ENCODE peak calls at places on chromosome 13, in nine cellular contexts. M is AG04450; I is progenitor cell of endocrine pancreas; P is right atrium auricular region; O is brain microvascular endothelial cell; N is nephron progenitor cell; D is CD4-positive, alpha-beta T cell; J is BJ; L is neural crest cell. Z is an unnamed sample.

GRCh38 chr13:54449922-54450321 is 1421.3 kb downstream of the OLFM4 start:
- DNase-seq in O (no peak), L (no peak), M (no peak), I (no peak), N (no peak), D (no peak), P (no peak), J (no peak), Z (no peak)

GRCh38 chr13:21849323-21849722 is 178.4 kb downstream of the FGF9 start:
- DNase-seq in N (peak; percentile 6), L (no peak), I (no peak), M (no peak), P (no peak), D (no peak), J (no peak), O (no peak), Z (no peak)

GRCh38 chr13:113589251-113589960 is 4.9 kb downstream of the TFDP1 start:
- DNase-seq in J (no peak), P (peak; percentile 57), M (no peak), D (no peak), I (no peak), N (no peak), L (no peak), O (no peak), Z (no peak)

GRCh38 chr13:75316427-75316826 is 165.5 kb downstream of the TBC1D4 start:
- DNase-seq in M (no peak), O (no peak), D (no peak), L (no peak), P (no peak), I (no peak), J (no peak), N (no peak), Z (no peak)

GRCh38 chr13:76711515-76712182 is 174.6 kb downstream of the KCTD12 start:
- DNase-seq in M (peak; percentile 81), D (no peak), P (peak; percentile 68), I (no peak), N (no peak), O (peak; percentile 77), L (no peak), J (peak; percentile 91), Z (no peak)

GRCh38 chr13:21445759-21446158 is 13.3 kb downstream of the ZDHHC20 start:
- DNase-seq in P (no peak), M (no peak), I (no peak), N (no peak), J (no peak), L (no peak), D (no peak), O (no peak), Z (no peak)

GRCh38 chr13:106887686-106888085 is 319.7 kb upstream of the ARGLU1 start:
- DNase-seq in J (no peak), P (no peak), O (no peak), I (no peak), M (no peak), L (no peak), N (no peak), D (no peak), Z (no peak)

GRCh38 chr13:60727140-60727539 is 330.1 kb downstream of the TDRD3 start:
- DNase-seq in D (no peak), L (no peak), J (no peak), N (no peak), P (no peak), M (no peak), I (no peak), O (no peak), Z (no peak)

GRCh38 chr13:113592571-113592970 is 8.0 kb downstream of the TFDP1 start:
- DNase-seq in P (no peak), L (no peak), D (no peak), O (no peak), N (no peak), I (no peak), M (no peak), J (no peak), Z (no peak)

GRCh38 chr13:81770868-81771505 is 1430.1 kb upstream of the SPRY2 start:
- DNase-seq in P (no peak), I (no peak), D (no peak), O (no peak), M (no peak), J (no peak), N (no peak), L (no peak), Z (no peak)

GRCh38 chr13:50340146-50340545 is 324.9 kb downstream of the KCNRG start:
- DNase-seq in O (no peak), M (no peak), J (no peak), I (no peak), D (no peak), L (no peak), N (no peak), P (no peak), Z (no peak)

DNA sequence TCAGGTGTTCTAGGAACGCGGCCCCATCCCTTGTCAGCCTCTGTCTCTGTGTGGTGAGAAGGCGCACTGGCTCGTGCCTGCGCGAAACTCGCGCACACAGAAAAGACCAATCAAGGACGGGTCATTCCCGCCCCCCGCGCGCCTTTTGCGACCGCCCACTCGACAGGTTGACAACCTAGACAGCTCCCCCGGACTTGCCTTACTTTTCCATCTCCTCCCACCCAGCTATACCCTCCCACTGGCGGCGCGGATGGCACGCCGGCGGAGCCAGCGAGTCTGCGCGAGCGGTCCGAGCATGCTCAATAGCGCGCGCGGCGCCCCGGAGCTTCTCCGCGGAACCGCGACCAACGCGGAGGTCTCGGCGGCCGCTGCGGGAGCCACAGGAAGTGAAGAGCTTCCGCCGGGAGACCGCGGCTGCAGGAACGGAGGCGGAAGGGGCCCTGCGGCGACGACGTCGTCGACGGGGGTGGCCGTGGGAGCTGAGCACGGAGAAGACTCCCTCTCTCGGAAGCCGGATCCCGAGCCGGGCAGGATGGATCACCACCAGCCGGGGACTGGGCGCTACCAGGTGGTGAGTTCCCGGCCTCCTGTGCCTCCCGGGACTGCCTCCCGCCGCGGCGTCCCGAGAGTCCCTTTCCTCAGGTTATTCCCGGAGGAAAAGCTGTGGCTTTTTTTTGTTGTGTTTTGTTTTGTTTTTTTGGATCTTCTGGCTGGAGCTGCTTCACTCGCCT is at the start of gene NDFIP2:
- DNase-seq in L (peak; percentile 82), P (peak; percentile 80), D (peak; percentile 57), M (peak; percentile 58), J (no peak), N (peak; percentile 95), I (peak; percentile 85), O (peak; percentile 78), Z (peak; percentile 89)
- TF ChIP-seq CTCF in L (no peak), P (no peak), D (no peak), M (no peak), J (peak; percentile 3), N (no peak), I (no peak), O (peak; percentile 14), Z (no peak)

GRCh38 chr13:95002968-95003813 is 290.8 kb upstream of the SOX21 start:
- DNase-seq in L (no peak), N (peak; percentile 44), M (no peak), I (no peak), J (no peak), P (no peak), O (no peak), D (no peak), Z (peak; percentile 30)
- TF ChIP-seq CTCF in L (no peak), N (no peak), M (no peak), I (no peak), J (no peak), P (no peak), O (no peak), D (no peak), Z (no peak)

DNA sequence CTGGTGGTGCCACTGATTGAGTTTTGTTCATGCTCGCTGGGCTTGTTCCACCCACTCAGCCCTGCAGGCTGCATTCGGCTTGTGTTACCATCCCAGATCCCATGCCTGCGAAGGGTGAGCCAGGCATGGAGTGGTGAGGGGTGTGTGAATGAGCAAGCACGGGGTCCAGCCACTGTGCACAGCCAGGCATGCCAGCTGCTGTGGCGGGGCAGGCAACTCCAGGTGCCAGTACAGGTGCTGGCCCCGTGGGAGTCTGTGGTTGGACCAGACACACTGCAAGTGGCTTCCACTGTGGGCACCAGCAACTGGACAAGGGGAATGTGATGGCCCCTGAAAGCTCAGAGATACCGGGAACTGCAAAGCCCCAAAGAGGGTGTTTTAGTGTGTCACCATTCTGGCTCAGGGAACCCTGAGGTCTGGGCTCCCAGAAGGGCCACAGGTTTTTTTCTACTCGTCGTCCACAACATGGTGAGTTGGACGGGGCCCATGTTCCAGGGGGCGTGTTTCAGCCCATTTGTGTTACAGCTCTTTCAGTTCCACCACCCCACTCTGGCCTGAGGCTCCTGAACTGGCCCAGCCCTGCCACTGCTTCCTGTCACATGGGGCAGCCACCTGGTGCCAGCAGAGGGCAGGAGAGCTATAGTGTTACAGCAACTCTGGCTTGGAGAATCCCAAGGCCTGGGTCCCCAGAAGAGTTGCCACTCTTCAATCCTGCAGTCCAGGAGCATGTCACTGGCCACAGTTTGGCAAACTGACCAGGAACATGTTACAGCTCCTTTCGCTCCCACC is 217.0 kb upstream of the OBI1 start:
- DNase-seq in P (no peak), N (no peak), I (no peak), L (no peak), M (no peak), J (no peak), D (no peak), O (no peak), Z (no peak)
- TF ChIP-seq CTCF in P (no peak), N (no peak), I (no peak), L (no peak), M (no peak), J (no peak), D (no peak), O (no peak), Z (no peak)

DNA sequence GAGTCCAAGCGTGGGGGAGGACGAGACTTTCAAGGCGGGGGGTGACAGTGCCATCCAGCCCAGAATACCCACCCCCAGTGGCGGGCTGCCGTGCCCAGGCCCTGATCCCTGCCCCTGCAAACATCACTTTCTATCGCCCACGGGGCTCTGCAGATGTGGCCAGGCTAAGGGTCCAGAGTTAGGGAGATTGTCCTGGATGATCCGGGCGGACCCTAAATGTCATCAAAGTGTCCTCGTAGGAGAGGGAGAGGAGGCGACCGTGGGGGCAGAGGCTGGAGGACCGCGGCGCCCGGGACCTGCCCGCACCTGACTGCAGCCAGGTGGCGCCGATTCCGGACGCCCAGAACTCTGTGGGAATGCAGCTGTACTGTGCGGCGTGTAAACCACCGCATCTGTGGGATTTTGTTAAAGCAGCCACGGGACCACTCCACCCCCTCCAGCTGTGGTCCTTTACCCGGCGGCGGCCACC is 32.4 kb downstream of the GJA3 start:
- DNase-seq in N (peak; percentile 21), M (no peak), J (no peak), I (peak; percentile 21), O (no peak), L (no peak), P (no peak), D (no peak), Z (no peak)
- TF ChIP-seq CTCF in N (no peak), M (peak; percentile 18), J (peak; percentile 24), I (peak; percentile 52), O (peak; percentile 48), L (peak; percentile 51), P (no peak), D (peak; percentile 14), Z (no peak)

GRCh38 chr13:93118081-93118615 is 108.5 kb upstream of the GPC6 start:
- DNase-seq in O (no peak), J (no peak), N (no peak), M (no peak), P (no peak), D (no peak), I (no peak), L (no peak), Z (no peak)

DNA sequence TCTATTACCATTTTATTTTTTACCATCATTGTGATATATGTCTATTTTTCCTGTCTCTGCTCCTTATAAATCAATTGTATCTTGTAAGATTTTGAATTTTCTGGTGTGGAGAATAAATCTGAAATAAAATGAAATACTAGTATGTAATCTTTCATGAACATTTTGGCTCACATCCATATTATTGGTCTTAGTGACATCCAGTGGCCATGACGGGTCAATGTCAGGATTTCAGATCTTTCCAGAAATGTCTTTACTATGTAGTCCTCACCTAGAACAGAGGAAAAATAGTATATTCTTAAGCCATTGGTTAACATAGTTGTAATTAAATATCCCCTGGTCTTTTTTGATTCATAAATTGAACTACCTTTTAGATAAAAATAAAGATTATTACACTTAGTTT is 109.8 kb upstream of the GPC6 start:
- DNase-seq in J (no peak), P (no peak), L (no peak), N (no peak), D (no peak), O (no peak), M (no peak), I (no peak), Z (no peak)
- TF ChIP-seq CTCF in J (no peak), P (no peak), L (peak; percentile 39), N (no peak), D (no peak), O (peak; percentile 31), M (no peak), I (peak; percentile 21), Z (no peak)

Z was measured in glutamatergic neuron.